ENCODE peak calls at places on chromosomes 6 and 20, in seven cellular contexts. V is thoracic aorta, C is pancreas, B is OCI-LY7, H is ascending aorta, M is H9, D is neural progenitor cell. W is an unnamed sample.

GRCh38 chr6:15526129-15526764 is 136.6 kb downstream of the DTNBP1 start:
- DNase-seq in V (no peak), C (no peak), B (no peak), H (no peak), M (peak; percentile 26), D (no peak), W (no peak)

GRCh38 chr6:19638931-19639330 is 198.2 kb upstream of the ID4 start:
- DNase-seq in V (no peak), C (no peak), B (no peak), H (no peak), M (no peak), D (no peak), W (no peak)

GRCh38 chr6:73042892-73043291 is 182.4 kb downstream of the KHDC1L start:
- DNase-seq in V (no peak), C (no peak), B (no peak), H (no peak), M (no peak), D (no peak), W (no peak)

GRCh38 chr6:44339763-44340625 is 2.5 kb upstream of the SPATS1 start:
- DNase-seq in V (no peak), C (peak; percentile 63), B (no peak), H (no peak), M (no peak), D (no peak), W (no peak)

GRCh38 chr6:52143551-52143950 is 42.6 kb upstream of the IL17A start:
- DNase-seq in V (no peak), C (no peak), B (no peak), H (no peak), M (no peak), D (no peak), W (no peak)

GRCh38 chr6:6943411-6943810 is 164.3 kb upstream of the RREB1 start:
- DNase-seq in V (no peak), C (no peak), B (no peak), H (no peak), M (no peak), D (no peak), W (no peak)

GRCh38 chr6:105184921-105185320 is 5.1 kb upstream of the POPDC3 start:
- DNase-seq in V (no peak), C (no peak), B (no peak), H (no peak), M (no peak), D (no peak), W (no peak)

GRCh38 chr6:50791900-50792508 is 26.7 kb upstream of the TFAP2B start:
- DNase-seq in V (no peak), C (no peak), B (peak; percentile 54), H (no peak), M (no peak), D (peak; percentile 79), W (peak; percentile 69)

GRCh38 chr6:149053848-149054558 is 263.5 kb upstream of the TAB2 start:
- DNase-seq in V (no peak), C (peak; percentile 66), B (no peak), H (no peak), M (no peak), D (no peak), W (no peak)

GRCh38 chr6:167565884-167566491 is 241.1 kb downstream of the TTLL2 start:
- DNase-seq in V (no peak), C (no peak), B (no peak), H (no peak), M (no peak), D (peak; percentile 23), W (no peak)

GRCh38 chr20:3243718-3244358 is 4.8 kb upstream of the SLC4A11 start:
- DNase-seq in V (no peak), C (no peak), B (no peak), H (no peak), M (no peak), D (no peak), W (no peak)

GRCh38 chr6:33286946-33287914 is 1.8 kb downstream of the WDR46 start:
- DNase-seq in V (no peak), C (no peak), B (no peak), H (no peak), M (no peak), D (no peak), W (no peak)

GRCh38 chr6:133441491-133441890 is 200.3 kb downstream of the EYA4 start:
- DNase-seq in V (no peak), C (no peak), B (no peak), H (no peak), M (no peak), D (no peak), W (no peak)

GRCh38 chr6:136779682-136780081 is 12.6 kb downstream of the MAP3K5 start:
- DNase-seq in V (no peak), C (no peak), B (no peak), H (no peak), M (no peak), D (peak; percentile 2), W (no peak)

GRCh38 chr6:136783021-136783420 is 9.3 kb downstream of the MAP3K5 start:
- DNase-seq in V (no peak), C (no peak), B (no peak), H (no peak), M (no peak), D (no peak), W (no peak)

GRCh38 chr6:136783495-136784270 is 8.6 kb downstream of the MAP3K5 start:
- DNase-seq in V (no peak), C (no peak), B (peak; percentile 84), H (no peak), M (no peak), D (no peak), W (no peak)

GRCh38 chr6:136782021-136782770 is 10.1 kb downstream of the MAP3K5 start:
- DNase-seq in V (no peak), C (no peak), B (no peak), H (no peak), M (no peak), D (no peak), W (no peak)

DNA sequence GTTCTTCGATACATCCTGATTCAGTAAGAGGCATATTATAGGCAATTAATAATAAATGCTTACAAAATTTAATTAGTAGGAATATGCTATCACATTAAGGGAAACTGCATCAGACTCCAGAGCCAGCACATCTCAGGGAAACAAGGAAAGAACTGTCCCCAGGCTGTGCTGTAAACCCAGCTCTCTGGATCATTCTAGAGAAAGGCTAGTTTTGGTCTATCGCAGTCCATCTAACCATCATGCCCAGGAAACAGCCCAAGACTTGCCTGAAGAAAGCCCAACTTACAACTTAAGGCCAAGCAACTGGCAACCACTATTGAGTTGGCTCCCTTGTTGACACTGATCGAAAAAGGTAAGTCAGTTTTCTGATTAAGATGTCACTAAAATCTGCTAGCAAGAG is 11.3 kb downstream of the MAP3K5 start:
- DNase-seq in V (no peak), C (no peak), B (no peak), H (no peak), M (no peak), D (no peak), W (no peak)
- H3K4me1 ChIP-seq in V (peaks cover 54% of the 10 kb centered on the region), C (peaks cover 33% of the 10 kb centered on the region), B (peaks cover 34% of the 10 kb centered on the region), H (peaks cover 52% of the 10 kb centered on the region), M (no peaks in the 10 kb centered on the region), D (no peaks in the 10 kb centered on the region), W (peaks cover 9% of the 10 kb centered on the region)

GRCh38 chr20:62355527-62356142 is 11.5 kb downstream of the LAMA5 start:
- DNase-seq in V (no peak), C (peak; percentile 64), B (no peak), H (no peak), M (no peak), D (peak; percentile 43), W (no peak)

GRCh38 chr20:62358171-62358719 is 8.9 kb downstream of the LAMA5 start:
- DNase-seq in V (no peak), C (peak; percentile 61), B (peak; percentile 39), H (no peak), M (no peak), D (no peak), W (no peak)

GRCh38 chr20:62357681-62358080 is 9.4 kb downstream of the LAMA5 start:
- DNase-seq in V (no peak), C (peak; percentile 30), B (no peak), H (no peak), M (no peak), D (no peak), W (no peak)

GRCh38 chr20:62356143-62356947 is 10.8 kb downstream of the LAMA5 start:
- DNase-seq in V (no peak), C (peak; percentile 32), B (no peak), H (no peak), M (no peak), D (no peak), W (no peak)

DNA sequence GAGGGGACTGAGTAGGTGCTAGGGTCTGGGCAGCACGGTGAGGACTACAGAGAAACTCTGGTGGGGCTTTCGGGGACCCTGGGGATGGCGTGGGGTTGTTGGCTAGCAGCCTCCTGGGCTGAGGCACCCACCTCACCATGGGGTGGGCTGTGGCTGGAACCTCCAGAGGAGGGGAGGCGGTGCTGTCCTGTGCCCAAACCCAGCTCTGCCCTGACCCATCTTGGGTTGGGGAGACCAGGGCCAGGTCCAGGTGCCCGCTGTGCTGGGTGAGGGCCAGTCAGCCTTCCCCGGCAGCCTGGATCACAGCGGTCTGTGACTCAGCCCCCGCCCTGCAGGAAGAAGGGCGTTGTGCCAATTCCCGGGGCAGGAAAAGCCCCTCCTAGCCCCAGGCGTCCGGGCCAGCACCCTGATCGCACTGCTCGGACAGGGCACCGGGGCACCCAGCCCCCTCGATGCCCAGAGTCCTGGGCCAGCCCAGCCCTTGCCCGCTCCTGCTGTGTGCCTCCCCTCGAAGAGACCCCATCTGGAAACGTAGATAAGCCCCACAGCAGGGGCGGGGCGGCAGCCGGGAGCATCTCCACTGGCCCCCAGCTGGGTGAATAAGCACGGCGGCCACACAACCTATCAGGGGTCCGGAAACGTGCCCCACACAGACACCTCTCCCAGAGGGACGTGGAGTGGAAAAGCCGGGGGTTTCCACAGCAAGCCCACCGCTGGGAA is 10.0 kb downstream of the LAMA5 start:
- DNase-seq in V (peak; percentile 65), C (peak; percentile 70), B (no peak), H (no peak), M (no peak), D (no peak), W (no peak)
- H3K4me1 ChIP-seq in V (peaks cover 76% of the 10 kb centered on the region), C (peaks cover 13% of the 10 kb centered on the region), B (peaks cover 50% of the 10 kb centered on the region), H (peaks cover 93% of the 10 kb centered on the region), M (no peaks in the 10 kb centered on the region), D (peaks cover 50% of the 10 kb centered on the region), W (no peaks in the 10 kb centered on the region)

GRCh38 chr6:16761469-16762264 is 407 bp upstream of the ATXN1 start:
- DNase-seq in V (peak; percentile 70), C (peak; percentile 92), B (no peak), H (peak; percentile 76), M (peak; percentile 91), D (peak; percentile 86), W (peak; percentile 96)

GRCh38 chr6:16762265-16762546 is 946 bp upstream of the ATXN1 start:
- DNase-seq in V (no peak), C (no peak), B (no peak), H (no peak), M (no peak), D (no peak), W (peak; percentile 71)

GRCh38 chr6:16764188-16764950 is 3.1 kb upstream of the ATXN1 start:
- DNase-seq in V (no peak), C (no peak), B (no peak), H (no peak), M (no peak), D (no peak), W (peak; percentile 73)

GRCh38 chr6:16760536-16761468 is at the start of gene ATXN1:
- DNase-seq in V (no peak), C (no peak), B (no peak), H (no peak), M (peak; percentile 54), D (peak; percentile 77), W (peak; percentile 84)

GRCh38 chr6:16762547-16763477 is 1.6 kb upstream of the ATXN1 start:
- DNase-seq in V (no peak), C (peak; percentile 64), B (peak; percentile 16), H (no peak), M (peak; percentile 54), D (peak; percentile 47), W (peak; percentile 68)
- H3K4me1 ChIP-seq in V (peaks cover 12% of the 10 kb centered on the region), C (peaks cover 15% of the 10 kb centered on the region), B (no peaks in the 10 kb centered on the region), H (peaks cover 21% of the 10 kb centered on the region), M (peaks cover 5% of the 10 kb centered on the region), D (peaks cover 20% of the 10 kb centered on the region), W (peaks cover 33% of the 10 kb centered on the region)

GRCh38 chr20:43941476-43942212 is 27.0 kb downstream of the TOX2 start:
- DNase-seq in V (no peak), C (no peak), B (peak; percentile 33), H (no peak), M (no peak), D (no peak), W (peak; percentile 24)
- H3K4me1 ChIP-seq in V (peaks cover 37% of the 10 kb centered on the region), C (peaks cover 7% of the 10 kb centered on the region), B (peaks cover 22% of the 10 kb centered on the region), H (peaks cover 20% of the 10 kb centered on the region), M (peaks cover 7% of the 10 kb centered on the region), D (no peaks in the 10 kb centered on the region), W (peaks cover 94% of the 10 kb centered on the region)

W was measured in A673.